ENCODE peak calls at places on chromosome 7, in six cellular contexts. One of them, this sample, is unnamed.

GRCh38 chr7:100396421-100396982 is 23.2 kb downstream of the PILRA start:
- DNase-seq in HCT116: no peak
- DNase-seq in H1: no peak
- DNase-seq in NT2/D1: no peak
- DNase-seq in GM12878: peak
- DNase-seq in K562: no peak
- DNase-seq in this sample: no peak

GRCh38 chr7:16091951-16092350 is 329.4 kb downstream of the CRPPA start:
- DNase-seq in H1: no peak
- DNase-seq in GM12878: no peak
- DNase-seq in HCT116: no peak
- DNase-seq in K562: no peak
- DNase-seq in NT2/D1: no peak
- DNase-seq in this sample: no peak

GRCh38 chr7:23273141-23273599 is 26.0 kb upstream of the MALSU1 start:
- DNase-seq in H1: peak
- DNase-seq in NT2/D1: peak
- DNase-seq in K562: peak
- DNase-seq in HCT116: peak
- DNase-seq in GM12878: peak
- DNase-seq in this sample: peak

GRCh38 chr7:110541962-110542361 is 549.0 kb upstream of the LRRN3 start:
- DNase-seq in K562: no peak
- DNase-seq in HCT116: no peak
- DNase-seq in H1: no peak
- DNase-seq in NT2/D1: no peak
- DNase-seq in GM12878: no peak
- DNase-seq in this sample: no peak

GRCh38 chr7:74396993-74397392 is 56.7 kb upstream of the GTF2IRD1 start:
- DNase-seq in HCT116: no peak
- DNase-seq in GM12878: no peak
- DNase-seq in NT2/D1: no peak
- DNase-seq in H1: no peak
- DNase-seq in K562: no peak
- DNase-seq in this sample: no peak

GRCh38 chr7:106944035-106944665 is 79.1 kb downstream of the PIK3CG start:
- DNase-seq in HCT116: no peak
- DNase-seq in H1: no peak
- DNase-seq in K562: no peak
- DNase-seq in GM12878: no peak
- DNase-seq in NT2/D1: no peak
- DNase-seq in this sample: no peak

GRCh38 chr7:108196004-108196403 is 65.8 kb upstream of the LAMB4 start:
- DNase-seq in HCT116: no peak
- DNase-seq in GM12878: no peak
- DNase-seq in K562: no peak
- DNase-seq in NT2/D1: no peak
- DNase-seq in H1: no peak
- DNase-seq in this sample: no peak

GRCh38 chr7:48337012-48337621 is 165.9 kb downstream of the ABCA13 start:
- DNase-seq in NT2/D1: peak
- DNase-seq in K562: no peak
- DNase-seq in H1: no peak
- DNase-seq in GM12878: no peak
- DNase-seq in HCT116: no peak
- DNase-seq in this sample: peak

GRCh38 chr7:135210818-135211178 is 528 bp downstream of the WDR91 start:
- DNase-seq in K562: no peak
- DNase-seq in GM12878: no peak
- DNase-seq in HCT116: no peak
- DNase-seq in H1: no peak
- DNase-seq in NT2/D1: no peak
- DNase-seq in this sample: no peak

GRCh38 chr7:7490003-7490402 is 45.7 kb downstream of the COL28A1 start:
- DNase-seq in GM12878: no peak
- DNase-seq in H1: no peak
- DNase-seq in K562: no peak
- DNase-seq in NT2/D1: no peak
- DNase-seq in HCT116: no peak
- DNase-seq in this sample: no peak

GRCh38 chr7:47228386-47229014 is 353.4 kb downstream of the TNS3 start:
- DNase-seq in HCT116: peak
- DNase-seq in NT2/D1: peak
- DNase-seq in GM12878: no peak
- DNase-seq in H1: no peak
- DNase-seq in K562: peak
- DNase-seq in this sample: no peak

GRCh38 chr7:132609906-132610520 is 33.7 kb upstream of the PLXNA4 start:
- DNase-seq in GM12878: no peak
- DNase-seq in H1: no peak
- DNase-seq in NT2/D1: no peak
- DNase-seq in K562: no peak
- DNase-seq in HCT116: no peak
- DNase-seq in this sample: no peak

GRCh38 chr7:102897856-102898531 is 14.8 kb upstream of the LRRC17 start:
- DNase-seq in NT2/D1: no peak
- DNase-seq in H1: no peak
- DNase-seq in GM12878: no peak
- DNase-seq in HCT116: no peak
- DNase-seq in K562: no peak
- DNase-seq in this sample: no peak

GRCh38 chr7:12630615-12630884 is 56.9 kb upstream of the ARL4A start:
- DNase-seq in H1: no peak
- DNase-seq in GM12878: no peak
- DNase-seq in HCT116: no peak
- DNase-seq in NT2/D1: no peak
- DNase-seq in K562: no peak
- DNase-seq in this sample: no peak

GRCh38 chr7:95102662-95103061 is 195.3 kb downstream of the PPP1R9A start:
- DNase-seq in NT2/D1: no peak
- DNase-seq in HCT116: no peak
- DNase-seq in GM12878: no peak
- DNase-seq in K562: no peak
- DNase-seq in H1: no peak
- DNase-seq in this sample: peak
- TF ChIP-seq ZNF274 in NT2/D1: no peak
- TF ChIP-seq ZNF274 in HCT116: no peak
- TF ChIP-seq ZNF274 in GM12878: no peak
- TF ChIP-seq ZNF274 in K562: no peak
- TF ChIP-seq ZNF274 in H1: no peak
- TF ChIP-seq ZNF274 in this sample: no peak

GRCh38 chr7:5827755-5828154 is 46.3 kb upstream of the RNF216 start:
- DNase-seq in NT2/D1: peak
- DNase-seq in H1: no peak
- DNase-seq in HCT116: peak
- DNase-seq in GM12878: no peak
- DNase-seq in K562: peak
- DNase-seq in this sample: peak

GRCh38 chr7:5831196-5831595 is 49.4 kb upstream of the OCM start:
- DNase-seq in NT2/D1: peak
- DNase-seq in HCT116: no peak
- DNase-seq in GM12878: no peak
- DNase-seq in H1: no peak
- DNase-seq in K562: no peak
- DNase-seq in this sample: no peak
- TF ChIP-seq ZNF274 in NT2/D1: no peak
- TF ChIP-seq ZNF274 in HCT116: no peak
- TF ChIP-seq ZNF274 in GM12878: no peak
- TF ChIP-seq ZNF274 in H1: no peak
- TF ChIP-seq ZNF274 in K562: no peak
- TF ChIP-seq ZNF274 in this sample: no peak

DNA sequence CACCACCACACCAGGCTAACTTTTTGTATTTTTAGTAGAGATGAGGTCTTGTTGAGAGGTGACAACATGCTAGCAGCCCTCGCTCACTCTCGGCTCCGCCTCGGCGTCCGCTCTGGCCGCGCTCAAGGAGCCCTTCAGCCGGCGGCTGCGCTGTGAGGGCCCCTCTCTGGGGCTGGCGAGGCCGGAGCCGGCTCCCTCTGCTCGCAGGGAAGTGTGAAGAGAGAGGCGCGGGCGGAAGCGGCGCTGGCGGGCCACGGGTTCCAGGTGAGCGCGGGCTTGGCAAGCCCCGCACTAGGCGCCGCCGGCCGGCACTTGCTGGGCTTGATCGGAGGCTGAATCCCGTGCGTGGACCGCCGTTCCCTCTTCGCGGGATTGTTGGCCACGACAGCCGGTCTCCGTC is 83.0 kb downstream of the EEPD1 start:
- DNase-seq in K562: no peak
- DNase-seq in NT2/D1: no peak
- DNase-seq in H1: peak
- DNase-seq in GM12878: no peak
- DNase-seq in HCT116: no peak
- DNase-seq in this sample: no peak
- TF ChIP-seq ZNF274 in K562: no peak
- TF ChIP-seq ZNF274 in NT2/D1: no peak
- TF ChIP-seq ZNF274 in H1: no peak
- TF ChIP-seq ZNF274 in GM12878: no peak
- TF ChIP-seq ZNF274 in HCT116: no peak
- TF ChIP-seq ZNF274 in this sample: no peak

GRCh38 chr7:1638113-1638726 is 31.9 kb upstream of the ELFN1 start:
- DNase-seq in H1: no peak
- DNase-seq in HCT116: no peak
- DNase-seq in NT2/D1: peak
- DNase-seq in GM12878: no peak
- DNase-seq in K562: no peak
- DNase-seq in this sample: no peak
- TF ChIP-seq ZNF274 in H1: no peak
- TF ChIP-seq ZNF274 in HCT116: no peak
- TF ChIP-seq ZNF274 in NT2/D1: no peak
- TF ChIP-seq ZNF274 in GM12878: no peak
- TF ChIP-seq ZNF274 in K562: no peak
- TF ChIP-seq ZNF274 in this sample: no peak

DNA sequence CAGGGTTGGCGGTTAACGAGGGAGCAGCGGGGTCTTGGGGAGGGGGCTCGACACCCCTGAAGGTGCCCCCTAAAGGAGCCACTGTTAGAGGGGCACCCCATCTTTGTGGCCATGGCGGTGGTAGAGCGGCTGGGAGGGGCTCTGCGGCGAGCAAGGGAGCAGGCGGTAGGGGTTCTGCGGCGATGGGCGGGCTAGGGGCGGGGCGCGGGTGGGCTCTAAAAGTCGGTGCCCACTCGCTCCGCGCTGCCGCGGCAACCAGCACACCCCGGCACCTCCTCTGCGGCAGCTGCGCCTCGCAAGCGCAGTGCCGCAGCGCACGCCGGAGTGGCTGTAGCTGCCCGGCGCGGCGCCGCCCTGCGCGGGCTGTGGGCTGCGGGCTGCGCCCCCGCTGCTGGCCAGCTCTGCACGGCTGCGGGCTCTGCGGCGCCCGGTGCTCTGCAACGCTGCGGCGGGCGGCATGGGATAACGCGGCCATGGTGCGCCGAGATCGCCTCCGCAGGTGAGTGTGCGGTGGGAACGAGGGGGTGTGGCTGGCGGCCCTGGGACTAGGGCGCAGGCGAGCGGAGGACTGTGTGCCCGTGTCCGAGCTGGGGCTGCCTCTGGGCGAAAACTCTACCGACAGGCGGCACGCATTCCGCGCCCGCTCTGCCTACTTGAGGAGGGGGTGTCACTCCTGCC is at the start of gene MEST:
- DNase-seq in HCT116: no peak
- DNase-seq in GM12878: no peak
- DNase-seq in NT2/D1: no peak
- DNase-seq in H1: no peak
- DNase-seq in K562: no peak
- DNase-seq in this sample: no peak
- TF ChIP-seq ZNF274 in HCT116: no peak
- TF ChIP-seq ZNF274 in GM12878: no peak
- TF ChIP-seq ZNF274 in NT2/D1: no peak
- TF ChIP-seq ZNF274 in H1: no peak
- TF ChIP-seq ZNF274 in K562: no peak
- TF ChIP-seq ZNF274 in this sample: no peak

GRCh38 chr7:142323706-142324105 is 65.8 kb upstream of the PRSS58 start:
- DNase-seq in HCT116: peak
- DNase-seq in NT2/D1: peak
- DNase-seq in K562: peak
- DNase-seq in H1: peak
- DNase-seq in GM12878: no peak
- DNase-seq in this sample: peak
- TF ChIP-seq ZNF274 in HCT116: no peak
- TF ChIP-seq ZNF274 in NT2/D1: no peak
- TF ChIP-seq ZNF274 in K562: no peak
- TF ChIP-seq ZNF274 in H1: no peak
- TF ChIP-seq ZNF274 in GM12878: no peak
- TF ChIP-seq ZNF274 in this sample: no peak